ENCODE peak calls at places on chromosomes 11 and 22, in four cellular contexts. I is Peyer's patch; R is activated CD4-positive, alpha-beta T cell treated with anti-CD3 and anti-CD28 coated beads, Interleukin-2, amount 50 U/mL, for 24 hours; O is astrocyte of the spinal cord. G is an unnamed sample.

GRCh38 chr11:118820412-118821357 is 29.7 kb upstream of the DDX6 start:
- DNase-seq in I (peak; percentile 72), R (no peak), O (peak; percentile 65), G (no peak)

GRCh38 chr11:70569173-70569890 is 171.0 kb downstream of the CTTN start:
- DNase-seq in I (no peak), R (no peak), O (no peak), G (no peak)

GRCh38 chr11:100637706-100638105 is 49.4 kb upstream of the ARHGAP42 start:
- DNase-seq in I (no peak), R (no peak), O (no peak), G (no peak)

GRCh38 chr11:125679397-125679796 is 1.2 kb downstream of the ACRV1 start:
- DNase-seq in I (no peak), R (no peak), O (no peak), G (no peak)

GRCh38 chr22:39474351-39474991 is 17.7 kb downstream of the MGAT3 start:
- DNase-seq in I (no peak), R (no peak), O (no peak), G (peak; percentile 86)

GRCh38 chr11:23311986-23312940 is 452.0 kb upstream of the CCDC179 start:
- DNase-seq in I (no peak), R (no peak), O (peak; percentile 75), G (peak; percentile 79)

GRCh38 chr11:89491141-89491690 is at the start of gene NOX4:
- DNase-seq in I (no peak), R (no peak), O (peak; percentile 76), G (peak; percentile 57)

GRCh38 chr22:17830041-17830961 is 56.0 kb upstream of the BID start:
- DNase-seq in I (peak; percentile 80), R (peak; percentile 78), O (peak; percentile 76), G (peak; percentile 78)

GRCh38 chr11:117589024-117589423 is 208.0 kb downstream of the DSCAML1 start:
- DNase-seq in I (no peak), R (no peak), O (no peak), G (no peak)

GRCh38 chr11:65488273-65489058 is 10.4 kb upstream of the MALAT1 start:
- DNase-seq in I (no peak), R (no peak), O (peak; percentile 78), G (peak; percentile 88)

GRCh38 chr11:65185166-65185565 is 3.4 kb downstream of the CAPN1 start:
- DNase-seq in I (peak; percentile 6), R (no peak), O (no peak), G (no peak)

GRCh38 chr11:6862961-6863360 is at the start of gene OR10A2:
- DNase-seq in I (no peak), R (no peak), O (peak; percentile 3), G (no peak)

GRCh38 chr22:47736166-47737034 is 974.0 kb downstream of the TBC1D22A start:
- DNase-seq in I (no peak), R (no peak), O (no peak), G (no peak)

GRCh38 chr11:122309262-122309925 is 193.4 kb upstream of the BLID start:
- DNase-seq in I (no peak), R (no peak), O (peak; percentile 8), G (no peak)

GRCh38 chr11:60897496-60897895 is 8.9 kb downstream of the PRPF19 start:
- DNase-seq in I (no peak), R (no peak), O (no peak), G (no peak)

GRCh38 chr11:24082241-24082640 is 414.6 kb upstream of the LUZP2 start:
- DNase-seq in I (no peak), R (no peak), O (no peak), G (peak; percentile 8)

GRCh38 chr11:134901955-134902707 is 490.1 kb upstream of the B3GAT1 start:
- DNase-seq in I (no peak), R (no peak), O (no peak), G (no peak)

GRCh38 chr11:2214527-2215229 is 43.1 kb upstream of the TH start:
- DNase-seq in I (no peak), R (no peak), O (no peak), G (no peak)

GRCh38 chr22:22195265-22196017 is 49.1 kb upstream of the VPREB1 start:
- DNase-seq in I (peak; percentile 91), R (peak; percentile 64), O (peak; percentile 32), G (peak; percentile 52)

GRCh38 chr11:69880041-69880802 is 61.0 kb upstream of the FGF3 start:
- DNase-seq in I (no peak), R (no peak), O (no peak), G (no peak)

GRCh38 chr11:68460741-68461283 is at the start of gene PPP6R3:
- DNase-seq in I (no peak), R (no peak), O (no peak), G (no peak)

GRCh38 chr22:45830531-45831245 is 146.3 kb downstream of the WNT7B start:
- DNase-seq in I (no peak), R (no peak), O (peak; percentile 61), G (peak; percentile 64)

GRCh38 chr22:44369241-44369652 is 56.5 kb upstream of the SHISAL1 start:
- DNase-seq in I (no peak), R (no peak), O (no peak), G (no peak)

GRCh38 chr22:32623943-32624342 is 149.3 kb downstream of the FBXO7 start:
- DNase-seq in I (no peak), R (no peak), O (peak; percentile 84), G (peak; percentile 94)

G was measured in EH.